ENCODE peak calls at places on chromosomes 11 and 22, in five cellular contexts. T is CD8-positive, alpha-beta T cell; O is PC-9; P is IMR-90; I is CD8-positive, alpha-beta memory T cell. X is an unnamed sample.
A peak's percentile ranks its signal among the peaks of the same experiment; 100 is the strongest.

GRCh38 chr11:74932797-74933196 is 16.1 kb downstream of the XRRA1 start:
- DNase-seq in T (no peak), O (no peak), P (peak; percentile 95), I (no peak), X (no peak)

GRCh38 chr11:66418168-66418985 is 2.5 kb upstream of the NPAS4 start:
- DNase-seq in T (peak; percentile 23), O (peak; percentile 70), P (peak; percentile 97), I (peak; percentile 38), X (peak; percentile 36)

GRCh38 chr11:86116386-86116726 is 47.5 kb upstream of the PICALM start:
- DNase-seq in T (no peak), O (peak; percentile 19), P (peak; percentile 98), I (no peak), X (no peak)

GRCh38 chr11:57663975-57664374 is 3.9 kb upstream of the ZDHHC5 start:
- DNase-seq in T (no peak), O (no peak), P (no peak), I (no peak), X (no peak)

GRCh38 chr22:25404923-25405853 is 159.3 kb upstream of the GRK3 start:
- DNase-seq in T (peak; percentile 58), O (peak; percentile 54), P (peak; percentile 73), I (peak; percentile 48), X (peak; percentile 49)

GRCh38 chr11:78138694-78139421 is 568 bp downstream of the ALG8 start:
- DNase-seq in T (no peak), O (peak; percentile 31), P (peak; percentile 31), I (no peak), X (peak; percentile 2)

GRCh38 chr22:44459041-44459440 is 39.0 kb downstream of the RTL6 start:
- DNase-seq in T (no peak), O (no peak), P (no peak), I (no peak), X (no peak)

GRCh38 chr22:42277988-42278776 is 7.7 kb upstream of the TCF20 start:
- DNase-seq in T (no peak), O (peak; percentile 20), P (no peak), I (no peak), X (no peak)

GRCh38 chr11:9626778-9627394 is 37.0 kb upstream of the SWAP70 start:
- DNase-seq in T (no peak), O (no peak), P (no peak), I (no peak), X (no peak)

GRCh38 chr11:40054631-40055030 is 1404.8 kb downstream of the LRRC4C start:
- DNase-seq in T (no peak), O (no peak), P (no peak), I (no peak), X (no peak)

GRCh38 chr22:28369849-28370248 is 309.8 kb downstream of the TTC28 start:
- DNase-seq in T (no peak), O (no peak), P (no peak), I (no peak), X (peak; percentile 1)

GRCh38 chr11:69878144-69878883 is 59.1 kb upstream of the FGF3 start:
- DNase-seq in T (no peak), O (no peak), P (no peak), I (no peak), X (no peak)

DNA sequence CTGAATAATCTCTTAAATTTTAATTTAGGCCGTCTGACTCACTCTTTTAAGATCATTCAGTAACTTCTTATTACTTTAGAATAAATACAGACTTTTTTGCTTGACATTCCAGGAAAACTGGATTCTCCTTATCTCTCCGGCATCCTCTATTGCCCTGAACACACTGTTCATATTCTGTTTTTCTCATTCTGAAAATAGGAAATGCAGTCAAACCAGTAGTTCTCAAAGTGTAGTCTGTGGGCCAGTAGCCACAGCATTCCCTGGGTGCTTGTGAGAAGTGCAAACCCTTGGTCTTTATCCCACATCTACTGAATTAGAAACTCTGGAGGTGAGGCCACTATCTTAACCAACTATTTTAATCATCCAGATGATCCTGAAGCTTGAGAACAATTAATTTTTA is 84.3 kb downstream of the PANX1 start:
- DNase-seq in T (no peak), O (no peak), P (no peak), I (no peak), X (no peak)
- H3K4me3 ChIP-seq in T (no peak overlapping the region), O (no peak overlapping the region), P (no peak overlapping the region), I (no peak overlapping the region), X (no peak overlapping the region)

GRCh38 chr22:49137216-49137840 is 690.3 kb downstream of the BRD1 start:
- DNase-seq in T (no peak), O (no peak), P (no peak), I (no peak), X (no peak)
- H3K9me3 ChIP-seq in T (no peaks in the 10 kb centered on the region), O (no peaks in the 10 kb centered on the region), P (peaks cover 42% of the 10 kb centered on the region), I (no peaks in the 10 kb centered on the region), X (no peaks in the 10 kb centered on the region)

GRCh38 chr22:38820021-38820420 is 23.8 kb downstream of the NPTXR start:
- DNase-seq in T (no peak), O (no peak), P (no peak), I (no peak), X (no peak)
- H3K4me3 ChIP-seq in T (no peak overlapping the region), O (no peak overlapping the region), P (no peak overlapping the region), I (no peak overlapping the region), X (no peak overlapping the region)

DNA sequence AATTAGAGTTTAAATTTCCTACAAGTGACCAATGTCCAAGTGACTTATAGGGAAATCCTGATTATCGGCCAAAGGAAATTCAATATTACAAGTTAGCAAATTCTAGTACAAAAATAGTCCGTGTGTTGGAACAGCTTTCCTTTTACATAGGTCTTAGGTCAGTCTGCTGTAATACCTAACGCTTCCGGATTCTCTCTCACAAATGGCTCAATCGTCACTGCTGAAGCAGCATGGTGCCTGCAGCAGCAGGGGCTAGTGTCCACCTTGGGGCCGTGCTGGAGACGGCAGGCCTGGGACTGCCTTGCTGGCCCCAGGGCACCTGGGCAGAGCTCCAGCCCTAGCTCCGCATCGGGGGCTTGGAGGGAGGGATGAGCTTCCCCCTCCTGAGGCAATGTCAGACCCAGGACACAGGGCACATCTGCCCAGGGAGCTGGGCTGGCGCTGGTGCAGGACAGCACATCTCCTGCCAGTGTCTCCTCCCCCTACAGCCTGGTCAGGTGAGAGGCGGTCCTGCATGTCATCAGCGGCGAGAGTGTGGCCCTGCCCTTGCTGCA is 39.4 kb upstream of the CLTCL1 start:
- DNase-seq in T (no peak), O (no peak), P (no peak), I (no peak), X (no peak)
- H3K9me3 ChIP-seq in T (no peaks in the 10 kb centered on the region), O (no peaks in the 10 kb centered on the region), P (peaks cover 3% of the 10 kb centered on the region), I (peaks cover 6% of the 10 kb centered on the region), X (no peaks in the 10 kb centered on the region)

DNA sequence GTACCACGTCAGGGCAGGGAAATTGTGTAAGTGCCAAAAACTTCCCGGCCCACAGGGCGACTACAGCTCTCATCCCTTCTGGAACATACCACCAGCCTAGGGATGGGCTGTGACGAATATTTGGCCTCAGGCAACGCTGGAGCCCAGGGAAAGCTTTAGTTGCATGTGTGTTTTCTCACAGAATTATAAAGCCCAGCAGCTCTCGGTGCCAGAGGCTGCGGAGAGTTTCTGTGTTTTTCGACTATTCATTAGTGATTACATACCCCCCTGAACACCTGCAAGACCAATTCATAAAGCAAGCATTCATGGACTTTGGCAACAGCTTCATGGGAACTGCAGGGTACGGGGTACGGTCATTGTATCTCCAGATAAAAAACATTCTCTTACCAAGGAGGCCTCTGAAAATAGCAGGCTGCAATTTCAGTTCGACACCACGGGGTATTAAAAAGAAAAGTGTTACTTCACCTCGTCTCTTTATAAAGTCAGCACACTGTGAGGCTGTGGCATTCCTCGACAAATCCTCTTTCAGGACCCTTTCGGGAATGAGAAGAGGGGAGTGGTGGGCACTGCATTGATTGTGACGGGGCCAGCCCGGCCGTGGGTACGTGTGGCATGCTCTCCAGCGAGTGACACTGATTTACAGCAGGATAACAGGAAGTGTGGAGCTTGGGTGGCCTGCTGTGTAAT is 243.6 kb upstream of the SORL1-AS1 start:
- DNase-seq in T (no peak), O (no peak), P (no peak), I (no peak), X (no peak)
- H3K4me3 ChIP-seq in T (no peak overlapping the region), O (no peak overlapping the region), P (no peak overlapping the region), I (no peak overlapping the region), X (no peak overlapping the region)

GRCh38 chr22:47406896-47407295 is 644.4 kb downstream of the TBC1D22A start:
- DNase-seq in T (no peak), O (no peak), P (no peak), I (no peak), X (no peak)

GRCh38 chr22:47407626-47408025 is 645.2 kb downstream of the TBC1D22A start:
- DNase-seq in T (no peak), O (no peak), P (no peak), I (no peak), X (no peak)

GRCh38 chr22:47408409-47408808 is 646.0 kb downstream of the TBC1D22A start:
- DNase-seq in T (no peak), O (no peak), P (no peak), I (no peak), X (no peak)

GRCh38 chr22:47409501-47410275 is 647.2 kb downstream of the TBC1D22A start:
- DNase-seq in T (no peak), O (no peak), P (no peak), I (no peak), X (no peak)

DNA sequence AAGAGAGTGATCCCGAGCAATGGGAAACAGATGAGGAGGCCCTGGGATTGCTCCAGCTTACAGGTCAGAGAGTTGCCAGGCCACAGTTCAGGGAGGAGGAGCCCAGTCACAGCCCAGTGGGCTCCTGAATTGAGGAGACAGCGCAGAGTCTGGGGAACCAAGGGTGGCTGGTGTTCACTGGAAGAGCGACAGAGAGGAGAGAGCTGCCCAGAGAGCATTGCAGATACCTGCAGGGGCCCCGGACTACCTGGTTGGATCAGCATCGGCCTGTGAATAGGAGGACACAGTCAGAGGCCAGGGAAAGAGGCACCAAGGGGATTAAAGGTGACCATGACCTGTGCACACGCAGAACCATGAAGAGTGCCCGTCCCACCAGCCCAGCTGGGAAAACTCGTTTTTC is 648.6 kb downstream of the TBC1D22A start:
- DNase-seq in T (no peak), O (no peak), P (no peak), I (no peak), X (no peak)
- H3K9me3 ChIP-seq in T (no peaks in the 10 kb centered on the region), O (no peaks in the 10 kb centered on the region), P (peaks cover 7% of the 10 kb centered on the region), I (no peaks in the 10 kb centered on the region), X (no peaks in the 10 kb centered on the region)

GRCh38 chr11:369336-370018 is at the start of gene B4GALNT4:
- DNase-seq in T (no peak), O (no peak), P (peak; percentile 23), I (no peak), X (peak; percentile 34)
- H3K4me3 ChIP-seq in T (no peak within 1 kb of the TSS), O (no peak within 1 kb of the TSS), P (peak within 1 kb of the TSS; percentile 90), I (no peak within 1 kb of the TSS), X (peak within 1 kb of the TSS; percentile 13)

X was measured in naive thymus-derived CD4-positive, alpha-beta T cell.